ENCODE peak calls at places on chromosomes 2 and 18, in seven cellular contexts. P is kidney, Z is endodermal cell, Y is Calu3, Q is IMR-90, A is mesothelial cell of epicardium, X is kidney epithelial cell. U is an unnamed sample.

GRCh38 chr2:121420486-121420885 is 110.2 kb upstream of the RNU4ATAC start:
- DNase-seq in Y (no peak), A (no peak), X (no peak), P (no peak), Z (no peak), Q (no peak), U (no peak)

GRCh38 chr2:158394453-158394852 is 62.1 kb downstream of the CCDC148 start:
- DNase-seq in Y (no peak), Z (no peak), Q (no peak), X (no peak), P (no peak), A (no peak), U (no peak)

GRCh38 chr2:138742446-138743057 is 37.6 kb downstream of the NXPH2 start:
- DNase-seq in P (no peak), A (no peak), Q (no peak), Y (no peak), X (no peak), Z (no peak), U (no peak)

GRCh38 chr2:177419274-177419673 is 26.7 kb downstream of the AGPS start:
- DNase-seq in Y (no peak), Z (no peak), X (no peak), Q (peak; percentile 61), A (no peak), P (no peak), U (no peak)

GRCh38 chr18:76005632-76006031 is 489.4 kb downstream of the ZNF516 start:
- DNase-seq in P (no peak), Z (no peak), X (no peak), Q (no peak), A (no peak), Y (no peak), U (no peak)

GRCh38 chr2:31324000-31324633 is 90.2 kb downstream of the EHD3 start:
- DNase-seq in X (no peak), P (no peak), Q (no peak), Y (no peak), A (no peak), Z (no peak), U (peak; percentile 72)

GRCh38 chr2:5148392-5149085 is 543.6 kb upstream of the SOX11 start:
- DNase-seq in Q (no peak), Z (no peak), P (no peak), Y (no peak), A (no peak), X (no peak), U (no peak)

GRCh38 chr2:128288781-128289180 is 29.9 kb downstream of the HS6ST1 start:
- DNase-seq in X (no peak), Y (no peak), Z (no peak), P (peak; percentile 54), Q (no peak), A (no peak), U (no peak)

GRCh38 chr2:73070651-73071451 is 661 bp downstream of the SFXN5 start:
- DNase-seq in P (peak; percentile 99), X (peak; percentile 56), Q (peak; percentile 93), Y (peak; percentile 98), A (peak; percentile 99), Z (peak; percentile 99), U (peak; percentile 99)

GRCh38 chr2:25955869-25956535 is 26.3 kb downstream of the KIF3C start:
- DNase-seq in P (peak; percentile 29), A (no peak), Z (no peak), Q (no peak), X (no peak), Y (no peak), U (no peak)

GRCh38 chr2:159228006-159228655 is 58.4 kb downstream of the WDSUB1 start:
- DNase-seq in P (no peak), A (no peak), Y (no peak), Z (no peak), Q (no peak), X (no peak), U (no peak)

GRCh38 chr2:223247136-223247535 is 195.1 kb downstream of the KCNE4 start:
- DNase-seq in Z (peak; percentile 60), Q (peak; percentile 43), X (no peak), Y (peak; percentile 35), P (no peak), A (no peak), U (no peak)

GRCh38 chr18:14189858-14190257 is 57.6 kb upstream of the ZNF519 start:
- DNase-seq in Z (no peak), Y (peak; percentile 40), X (peak; percentile 16), A (no peak), P (no peak), Q (no peak), U (no peak)

GRCh38 chr2:226742346-226742745 is 57.3 kb downstream of the IRS1 start:
- DNase-seq in A (no peak), X (no peak), Z (no peak), Y (no peak), Q (peak; percentile 13), P (no peak), U (no peak)

DNA sequence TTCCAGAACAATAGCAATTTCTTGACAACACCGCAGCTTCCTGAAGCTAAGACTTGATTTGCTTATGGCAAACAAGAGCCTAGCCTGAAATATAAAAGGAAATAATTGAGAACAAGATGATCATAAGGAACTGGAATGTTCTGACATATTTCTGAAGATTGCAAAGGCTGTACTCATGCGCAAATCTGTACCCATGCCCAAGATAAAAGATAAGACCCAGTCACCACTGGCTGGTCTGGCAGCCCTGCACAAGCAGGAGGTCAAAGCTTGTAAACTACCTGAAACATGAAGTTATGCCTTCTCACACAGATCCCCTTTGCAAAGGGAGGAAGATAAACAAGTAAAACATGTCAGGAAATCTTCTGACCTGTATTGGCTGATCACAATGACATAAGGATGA is 160.8 kb upstream of the GYPC start:
- DNase-seq in X (no peak), Q (no peak), Z (no peak), Y (no peak), P (no peak), A (no peak), U (no peak)
- TF ChIP-seq CTCF in X (no peak), Q (no peak), Z (no peak), Y (no peak), P (no peak), A (no peak), U (no peak)

GRCh38 chr2:205056066-205056678 is 510.9 kb downstream of the PARD3B start:
- DNase-seq in Y (no peak), P (no peak), X (no peak), Z (no peak), Q (peak; percentile 17), A (no peak), U (no peak)

GRCh38 chr2:205052781-205053180 is 507.5 kb downstream of the PARD3B start:
- DNase-seq in Q (no peak), P (no peak), Y (no peak), X (no peak), A (no peak), Z (no peak), U (no peak)

GRCh38 chr2:205051417-205051816 is 506.1 kb downstream of the PARD3B start:
- DNase-seq in X (no peak), Q (no peak), Y (no peak), A (no peak), Z (no peak), P (no peak), U (no peak)

GRCh38 chr2:205054789-205055188 is 509.5 kb downstream of the PARD3B start:
- DNase-seq in Y (no peak), Q (no peak), P (no peak), Z (no peak), A (no peak), X (no peak), U (no peak)

GRCh38 chr2:205053827-205054410 is 508.6 kb downstream of the PARD3B start:
- DNase-seq in Q (peak; percentile 52), Z (no peak), Y (no peak), X (no peak), P (no peak), A (no peak), U (no peak)
- TF ChIP-seq CTCF in Q (no peak), Z (no peak), Y (no peak), X (no peak), P (no peak), A (no peak), U (no peak)

GRCh38 chr18:49335677-49336076 is 124.8 kb downstream of the DYM start:
- DNase-seq in Y (peak; percentile 50), P (no peak), X (no peak), Z (no peak), A (no peak), Q (no peak), U (no peak)
- TF ChIP-seq CTCF in Y (peak; percentile 37), P (no peak), X (peak; percentile 12), Z (peak; percentile 42), A (no peak), Q (no peak), U (peak; percentile 4)

DNA sequence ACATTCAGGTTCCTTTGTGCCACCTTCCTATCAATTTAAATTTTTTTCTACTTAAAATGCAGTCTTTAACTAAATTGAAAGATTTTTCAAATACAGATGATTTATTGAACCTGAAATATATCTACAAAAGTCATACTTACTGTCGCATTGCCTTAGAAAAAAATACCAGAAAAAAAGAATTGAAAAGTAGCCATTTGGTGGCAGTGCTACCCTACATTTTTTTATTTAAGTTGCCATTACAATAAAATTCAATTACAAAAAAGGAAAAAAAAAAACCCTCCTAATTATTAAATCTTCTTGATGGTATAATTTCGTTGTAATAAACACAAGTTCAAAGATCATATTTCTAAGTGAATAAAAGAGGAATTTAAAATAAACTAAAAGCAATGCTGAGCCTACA is 43.4 kb downstream of the DSC3 start:
- DNase-seq in A (no peak), P (no peak), Y (no peak), Q (no peak), X (no peak), Z (no peak), U (no peak)
- TF ChIP-seq CTCF in A (no peak), P (no peak), Y (no peak), Q (peak; percentile 16), X (no peak), Z (no peak), U (no peak)

GRCh38 chr2:39356922-39357639 is 80.0 kb downstream of the MAP4K3 start:
- DNase-seq in Q (no peak), Y (no peak), Z (no peak), A (no peak), X (no peak), P (no peak), U (no peak)
- TF ChIP-seq CTCF in Q (no peak), Y (no peak), Z (no peak), A (no peak), X (no peak), P (no peak), U (no peak)

DNA sequence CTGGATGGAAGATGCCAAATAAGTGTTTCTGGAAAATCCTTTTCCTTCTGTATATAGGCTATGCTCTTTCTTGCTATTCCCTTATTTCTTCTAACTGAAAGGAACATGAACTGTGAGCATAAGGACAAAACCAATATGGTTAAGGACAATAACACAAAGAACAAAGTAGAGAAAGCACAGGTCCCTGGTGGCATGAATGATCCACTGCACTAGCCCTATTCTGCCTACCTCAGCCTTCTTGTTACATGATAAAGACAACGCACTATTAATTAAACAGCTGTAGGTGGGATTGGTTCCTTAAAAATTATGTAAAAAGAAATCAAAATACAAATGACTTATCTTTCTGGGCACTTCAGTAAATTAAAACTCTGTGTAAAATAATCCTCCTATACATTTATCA is 1.9 kb upstream of the WDR75 start:
- DNase-seq in P (no peak), A (no peak), Y (no peak), X (no peak), Z (no peak), Q (no peak), U (no peak)
- TF ChIP-seq CTCF in P (no peak), A (no peak), Y (peak; percentile 22), X (no peak), Z (peak; percentile 66), Q (peak; percentile 8), U (no peak)